ENCODE peak calls at places on chromosomes 1 and 21, in eight cellular contexts. B is T-helper 17 cell; U is Peyer's patch; I is sciatic nerve; W is iris pigment epithelial cell; P is ACHN; X is endothelial cell; O is stimulated activated CD8-positive, alpha-beta memory T cell treated with anti-CD3 and anti-CD28 coated beads, Interleukin-2, amount 100 ng/mL, for 1 hour. C is an unnamed sample.
A peak's percentile ranks its signal among the peaks of the same experiment; 100 is the strongest.

GRCh38 chr1:1306070-1306660 is 1.6 kb downstream of the ACAP3 start:
- DNase-seq in P (peak; percentile 16), U (no peak), I (no peak), B (no peak), O (no peak), X (no peak), W (peak; percentile 25), C (no peak)

GRCh38 chr1:218384576-218384975 is 39.4 kb downstream of the TGFB2 start:
- DNase-seq in O (no peak), W (peak; percentile 74), I (no peak), X (no peak), B (no peak), P (peak; percentile 64), U (no peak), C (no peak)

GRCh38 chr1:94608852-94609570 is 67.5 kb upstream of the F3 start:
- DNase-seq in B (no peak), W (no peak), X (no peak), P (no peak), O (no peak), I (no peak), U (no peak), C (no peak)

GRCh38 chr21:14737922-14738321 is 191.8 kb upstream of the SAMSN1 start:
- DNase-seq in X (peak; percentile 7), I (no peak), U (peak; percentile 43), P (peak; percentile 51), B (peak; percentile 42), O (peak; percentile 4), W (peak; percentile 59), C (no peak)

GRCh38 chr1:29260531-29260930 is 24.2 kb downstream of the PTPRU start:
- DNase-seq in I (no peak), U (no peak), P (no peak), X (no peak), W (no peak), O (no peak), B (no peak), C (no peak)

GRCh38 chr1:228989992-228990827 is 254.9 kb downstream of the RHOU start:
- DNase-seq in U (no peak), O (no peak), W (no peak), I (peak; percentile 75), X (no peak), B (no peak), P (no peak), C (no peak)

GRCh38 chr1:54812801-54813478 is 11.8 kb upstream of the TTC22 start:
- DNase-seq in U (peak; percentile 15), O (no peak), P (no peak), X (no peak), W (no peak), I (peak; percentile 42), B (no peak), C (no peak)

GRCh38 chr1:154478013-154478412 is 24.0 kb upstream of the TDRD10 start:
- DNase-seq in B (no peak), U (no peak), I (peak; percentile 28), X (no peak), P (no peak), O (no peak), W (no peak), C (no peak)

GRCh38 chr1:209797978-209798639 is 7.8 kb downstream of the IRF6 start:
- DNase-seq in X (no peak), P (no peak), W (no peak), O (no peak), U (no peak), I (no peak), B (no peak), C (no peak)

GRCh38 chr21:46122758-46123683 is 25.1 kb downstream of the COL6A2 start:
- DNase-seq in W (no peak), O (no peak), U (no peak), X (no peak), I (peak; percentile 33), P (no peak), B (no peak), C (no peak)

GRCh38 chr1:107171378-107171777 is 30.5 kb downstream of the NTNG1 start:
- DNase-seq in O (no peak), P (no peak), B (no peak), U (no peak), I (no peak), X (no peak), W (no peak), C (no peak)

GRCh38 chr21:42925114-42925907 is at the start of gene ERVH48-1:
- DNase-seq in W (no peak), I (no peak), O (no peak), U (no peak), X (peak; percentile 50), B (no peak), P (no peak), C (no peak)

GRCh38 chr1:81233591-81233990 is 567.1 kb upstream of the ADGRL2 start:
- DNase-seq in P (no peak), O (no peak), X (no peak), I (no peak), B (no peak), U (no peak), W (no peak), C (no peak)

GRCh38 chr1:203682401-203683383 is 56.1 kb downstream of the ATP2B4 start:
- DNase-seq in U (peak; percentile 56), B (peak; percentile 59), P (no peak), X (peak; percentile 57), W (peak; percentile 18), I (no peak), O (no peak), C (peak; percentile 80)

GRCh38 chr1:245960171-245960570 is 546.9 kb downstream of the SMYD3 start:
- DNase-seq in P (no peak), B (no peak), O (no peak), U (no peak), X (no peak), W (no peak), I (no peak), C (no peak)

GRCh38 chr1:215082532-215083407 is at the start of gene KCNK2:
- DNase-seq in U (no peak), W (no peak), X (peak; percentile 19), P (peak; percentile 25), O (no peak), B (no peak), I (peak; percentile 81), C (no peak)

GRCh38 chr21:46024983-46025860 is 43.7 kb downstream of the COL6A1 start:
- DNase-seq in I (no peak), X (no peak), O (no peak), U (no peak), B (no peak), W (peak; percentile 94), P (no peak), C (no peak)

GRCh38 chr1:201500670-201501120 is 6.2 kb downstream of the CSRP1 start:
- DNase-seq in B (no peak), I (no peak), X (no peak), U (no peak), O (no peak), P (no peak), W (no peak), C (no peak)

GRCh38 chr1:75203415-75204277 is 69.5 kb downstream of the LHX8 start:
- DNase-seq in W (peak; percentile 46), U (no peak), O (no peak), B (no peak), X (peak; percentile 38), I (no peak), P (peak; percentile 51), C (no peak)

GRCh38 chr1:74467786-74468377 is 44.5 kb downstream of the LRRC53 start:
- DNase-seq in W (no peak), O (no peak), U (no peak), I (no peak), P (no peak), X (peak; percentile 15), B (no peak), C (no peak)

GRCh38 chr1:59522925-59523505 is 226.1 kb downstream of the FGGY start:
- DNase-seq in W (no peak), B (no peak), U (no peak), O (no peak), P (no peak), X (no peak), I (no peak), C (no peak)

GRCh38 chr1:244732846-244733450 is 80.0 kb downstream of the DESI2 start:
- DNase-seq in X (no peak), P (no peak), B (no peak), U (no peak), W (no peak), O (no peak), I (no peak), C (no peak)

GRCh38 chr1:193819376-193819775 is 633.0 kb upstream of the B3GALT2 start:
- DNase-seq in P (no peak), I (no peak), O (no peak), X (no peak), U (no peak), B (no peak), W (no peak), C (no peak)

GRCh38 chr1:93668121-93668520 is 13.5 kb downstream of the BCAR3 start:
- DNase-seq in O (no peak), P (no peak), X (no peak), B (no peak), W (peak; percentile 59), I (no peak), U (no peak), C (no peak)

GRCh38 chr1:220879090-220879508 is at the start of gene HLX:
- DNase-seq in I (peak; percentile 95), U (peak; percentile 89), O (no peak), B (no peak), P (peak; percentile 87), W (peak; percentile 93), X (peak; percentile 51), C (no peak)

GRCh38 chr1:54337928-54338327 is 68.3 kb downstream of the SSBP3 start:
- DNase-seq in P (no peak), B (no peak), O (no peak), W (peak; percentile 59), I (no peak), X (no peak), U (no peak), C (no peak)

GRCh38 chr1:94863297-94863911 is 43.2 kb downstream of the SLC44A3 start:
- DNase-seq in O (no peak), W (peak; percentile 59), B (no peak), U (no peak), I (no peak), P (peak; percentile 52), X (no peak), C (no peak)

GRCh38 chr1:2604156-2604853 is 17.7 kb downstream of the PRXL2B start:
- DNase-seq in O (no peak), X (no peak), B (no peak), W (no peak), P (no peak), I (no peak), U (no peak), C (no peak)

GRCh38 chr1:41032147-41032546 is 10.6 kb upstream of the SLFNL1 start:
- DNase-seq in I (no peak), B (no peak), W (no peak), X (no peak), U (no peak), P (no peak), O (no peak), C (no peak)

GRCh38 chr1:21292991-21293536 is 2.8 kb upstream of the ECE1 start:
- DNase-seq in W (no peak), I (no peak), X (no peak), B (peak; percentile 28), O (no peak), P (no peak), U (peak; percentile 73), C (peak; percentile 34)

GRCh38 chr21:46093668-46094400 is 4.1 kb upstream of the COL6A2 start:
- DNase-seq in O (no peak), U (no peak), P (no peak), I (no peak), B (no peak), X (no peak), W (no peak), C (peak; percentile 47)

GRCh38 chr1:40847023-40847740 is 15.0 kb downstream of the CITED4 start:
- DNase-seq in I (no peak), W (no peak), U (no peak), P (peak; percentile 29), B (no peak), X (no peak), O (no peak), C (no peak)